ENCODE peak calls at places on chromosomes 7 and 10, in eight cellular contexts. One of them, this sample, is unnamed.

GRCh38 chr10:51031995-51032394 is 42.3 kb upstream of the PRKG1 start:
- DNase-seq in stimulated activated CD8-positive, alpha-beta memory T cell treated with anti-CD3 and anti-CD28 coated beads, Interleukin-2, amount 100 ng/mL, for 1 hour: no peak
- DNase-seq in aorta: no peak
- DNase-seq in WTC11: peak
- DNase-seq in NCI-H1092 treated with DMSO at 0.1 percent for 48 hours: no peak
- DNase-seq in activated T-cell treated with anti-CD3 and anti-CD28 coated beads for 1 hour: no peak
- DNase-seq in LoVo: no peak
- DNase-seq in coronary artery: no peak
- DNase-seq in this sample: no peak

GRCh38 chr10:62732841-62733653 is 71.5 kb upstream of the ADO start:
- DNase-seq in stimulated activated CD8-positive, alpha-beta memory T cell treated with anti-CD3 and anti-CD28 coated beads, Interleukin-2, amount 100 ng/mL, for 1 hour: peak
- DNase-seq in NCI-H1092 treated with DMSO at 0.1 percent for 48 hours: no peak
- DNase-seq in LoVo: no peak
- DNase-seq in aorta: no peak
- DNase-seq in coronary artery: no peak
- DNase-seq in WTC11: no peak
- DNase-seq in activated T-cell treated with anti-CD3 and anti-CD28 coated beads for 1 hour: peak
- DNase-seq in this sample: peak

GRCh38 chr10:51718804-51719291 is 19.5 kb upstream of the CSTF2T start:
- DNase-seq in activated T-cell treated with anti-CD3 and anti-CD28 coated beads for 1 hour: no peak
- DNase-seq in coronary artery: no peak
- DNase-seq in stimulated activated CD8-positive, alpha-beta memory T cell treated with anti-CD3 and anti-CD28 coated beads, Interleukin-2, amount 100 ng/mL, for 1 hour: no peak
- DNase-seq in WTC11: no peak
- DNase-seq in NCI-H1092 treated with DMSO at 0.1 percent for 48 hours: no peak
- DNase-seq in aorta: no peak
- DNase-seq in LoVo: peak
- DNase-seq in this sample: no peak

GRCh38 chr7:31744294-31744874 is 57.4 kb downstream of the PPP1R17 start:
- DNase-seq in aorta: peak
- DNase-seq in NCI-H1092 treated with DMSO at 0.1 percent for 48 hours: peak
- DNase-seq in stimulated activated CD8-positive, alpha-beta memory T cell treated with anti-CD3 and anti-CD28 coated beads, Interleukin-2, amount 100 ng/mL, for 1 hour: no peak
- DNase-seq in LoVo: peak
- DNase-seq in activated T-cell treated with anti-CD3 and anti-CD28 coated beads for 1 hour: no peak
- DNase-seq in WTC11: peak
- DNase-seq in coronary artery: no peak
- DNase-seq in this sample: no peak

GRCh38 chr10:117684673-117685211 is 142.2 kb downstream of the EMX2 start:
- DNase-seq in LoVo: peak
- DNase-seq in NCI-H1092 treated with DMSO at 0.1 percent for 48 hours: no peak
- DNase-seq in coronary artery: no peak
- DNase-seq in WTC11: peak
- DNase-seq in stimulated activated CD8-positive, alpha-beta memory T cell treated with anti-CD3 and anti-CD28 coated beads, Interleukin-2, amount 100 ng/mL, for 1 hour: no peak
- DNase-seq in activated T-cell treated with anti-CD3 and anti-CD28 coated beads for 1 hour: no peak
- DNase-seq in aorta: peak
- DNase-seq in this sample: no peak

GRCh38 chr7:117014673-117015133 is 61.4 kb downstream of the ST7 start:
- DNase-seq in NCI-H1092 treated with DMSO at 0.1 percent for 48 hours: peak
- DNase-seq in stimulated activated CD8-positive, alpha-beta memory T cell treated with anti-CD3 and anti-CD28 coated beads, Interleukin-2, amount 100 ng/mL, for 1 hour: no peak
- DNase-seq in activated T-cell treated with anti-CD3 and anti-CD28 coated beads for 1 hour: peak
- DNase-seq in aorta: no peak
- DNase-seq in LoVo: peak
- DNase-seq in WTC11: no peak
- DNase-seq in coronary artery: no peak
- DNase-seq in this sample: no peak

GRCh38 chr7:117818241-117818640 is 55.0 kb downstream of the CTTNBP2 start:
- DNase-seq in aorta: no peak
- DNase-seq in NCI-H1092 treated with DMSO at 0.1 percent for 48 hours: no peak
- DNase-seq in activated T-cell treated with anti-CD3 and anti-CD28 coated beads for 1 hour: no peak
- DNase-seq in stimulated activated CD8-positive, alpha-beta memory T cell treated with anti-CD3 and anti-CD28 coated beads, Interleukin-2, amount 100 ng/mL, for 1 hour: no peak
- DNase-seq in LoVo: no peak
- DNase-seq in WTC11: no peak
- DNase-seq in coronary artery: no peak
- DNase-seq in this sample: no peak

GRCh38 chr10:5581670-5582566 is 57.2 kb downstream of the CALML3 start:
- DNase-seq in stimulated activated CD8-positive, alpha-beta memory T cell treated with anti-CD3 and anti-CD28 coated beads, Interleukin-2, amount 100 ng/mL, for 1 hour: no peak
- DNase-seq in aorta: no peak
- DNase-seq in coronary artery: no peak
- DNase-seq in NCI-H1092 treated with DMSO at 0.1 percent for 48 hours: no peak
- DNase-seq in WTC11: no peak
- DNase-seq in LoVo: no peak
- DNase-seq in activated T-cell treated with anti-CD3 and anti-CD28 coated beads for 1 hour: no peak
- DNase-seq in this sample: no peak

GRCh38 chr7:135333196-135333595 is 99.6 kb downstream of the STRA8 start:
- DNase-seq in LoVo: no peak
- DNase-seq in stimulated activated CD8-positive, alpha-beta memory T cell treated with anti-CD3 and anti-CD28 coated beads, Interleukin-2, amount 100 ng/mL, for 1 hour: no peak
- DNase-seq in coronary artery: peak
- DNase-seq in NCI-H1092 treated with DMSO at 0.1 percent for 48 hours: no peak
- DNase-seq in WTC11: no peak
- DNase-seq in activated T-cell treated with anti-CD3 and anti-CD28 coated beads for 1 hour: no peak
- DNase-seq in aorta: no peak
- DNase-seq in this sample: no peak

GRCh38 chr10:127506094-127506493 is 43.0 kb upstream of the NPS start:
- DNase-seq in stimulated activated CD8-positive, alpha-beta memory T cell treated with anti-CD3 and anti-CD28 coated beads, Interleukin-2, amount 100 ng/mL, for 1 hour: no peak
- DNase-seq in NCI-H1092 treated with DMSO at 0.1 percent for 48 hours: no peak
- DNase-seq in coronary artery: no peak
- DNase-seq in aorta: no peak
- DNase-seq in activated T-cell treated with anti-CD3 and anti-CD28 coated beads for 1 hour: no peak
- DNase-seq in WTC11: no peak
- DNase-seq in LoVo: no peak
- DNase-seq in this sample: no peak

GRCh38 chr7:74057216-74057925 is 26.2 kb upstream of the LIMK1 start:
- DNase-seq in NCI-H1092 treated with DMSO at 0.1 percent for 48 hours: no peak
- DNase-seq in coronary artery: no peak
- DNase-seq in LoVo: no peak
- DNase-seq in activated T-cell treated with anti-CD3 and anti-CD28 coated beads for 1 hour: no peak
- DNase-seq in WTC11: no peak
- DNase-seq in stimulated activated CD8-positive, alpha-beta memory T cell treated with anti-CD3 and anti-CD28 coated beads, Interleukin-2, amount 100 ng/mL, for 1 hour: no peak
- DNase-seq in aorta: peak
- DNase-seq in this sample: no peak

GRCh38 chr7:139427029-139427420 is 56.4 kb downstream of the KLRG2 start:
- DNase-seq in LoVo: no peak
- DNase-seq in activated T-cell treated with anti-CD3 and anti-CD28 coated beads for 1 hour: no peak
- DNase-seq in WTC11: no peak
- DNase-seq in coronary artery: no peak
- DNase-seq in aorta: no peak
- DNase-seq in NCI-H1092 treated with DMSO at 0.1 percent for 48 hours: no peak
- DNase-seq in stimulated activated CD8-positive, alpha-beta memory T cell treated with anti-CD3 and anti-CD28 coated beads, Interleukin-2, amount 100 ng/mL, for 1 hour: no peak
- DNase-seq in this sample: no peak

GRCh38 chr7:128076831-128077271 is 45.6 kb upstream of the LRRC4 start:
- DNase-seq in LoVo: no peak
- DNase-seq in WTC11: no peak
- DNase-seq in activated T-cell treated with anti-CD3 and anti-CD28 coated beads for 1 hour: no peak
- DNase-seq in NCI-H1092 treated with DMSO at 0.1 percent for 48 hours: peak
- DNase-seq in aorta: peak
- DNase-seq in stimulated activated CD8-positive, alpha-beta memory T cell treated with anti-CD3 and anti-CD28 coated beads, Interleukin-2, amount 100 ng/mL, for 1 hour: no peak
- DNase-seq in coronary artery: no peak
- DNase-seq in this sample: no peak

GRCh38 chr7:139457153-139457946 is 26.1 kb downstream of the KLRG2 start:
- DNase-seq in stimulated activated CD8-positive, alpha-beta memory T cell treated with anti-CD3 and anti-CD28 coated beads, Interleukin-2, amount 100 ng/mL, for 1 hour: no peak
- DNase-seq in WTC11: no peak
- DNase-seq in NCI-H1092 treated with DMSO at 0.1 percent for 48 hours: no peak
- DNase-seq in aorta: no peak
- DNase-seq in coronary artery: no peak
- DNase-seq in LoVo: peak
- DNase-seq in activated T-cell treated with anti-CD3 and anti-CD28 coated beads for 1 hour: no peak
- DNase-seq in this sample: no peak

GRCh38 chr7:39084344-39084743 is 106.6 kb downstream of the POU6F2 start:
- DNase-seq in WTC11: no peak
- DNase-seq in coronary artery: no peak
- DNase-seq in LoVo: no peak
- DNase-seq in stimulated activated CD8-positive, alpha-beta memory T cell treated with anti-CD3 and anti-CD28 coated beads, Interleukin-2, amount 100 ng/mL, for 1 hour: no peak
- DNase-seq in aorta: no peak
- DNase-seq in NCI-H1092 treated with DMSO at 0.1 percent for 48 hours: peak
- DNase-seq in activated T-cell treated with anti-CD3 and anti-CD28 coated beads for 1 hour: no peak
- DNase-seq in this sample: no peak

GRCh38 chr10:72272689-72273409 is 875 bp upstream of the DDIT4 start:
- DNase-seq in WTC11: peak
- DNase-seq in NCI-H1092 treated with DMSO at 0.1 percent for 48 hours: peak
- DNase-seq in LoVo: peak
- DNase-seq in stimulated activated CD8-positive, alpha-beta memory T cell treated with anti-CD3 and anti-CD28 coated beads, Interleukin-2, amount 100 ng/mL, for 1 hour: no peak
- DNase-seq in activated T-cell treated with anti-CD3 and anti-CD28 coated beads for 1 hour: no peak
- DNase-seq in coronary artery: peak
- DNase-seq in aorta: peak
- DNase-seq in this sample: no peak

GRCh38 chr10:36163827-36164226 is 521.7 kb upstream of the FZD8 start:
- DNase-seq in WTC11: no peak
- DNase-seq in NCI-H1092 treated with DMSO at 0.1 percent for 48 hours: no peak
- DNase-seq in stimulated activated CD8-positive, alpha-beta memory T cell treated with anti-CD3 and anti-CD28 coated beads, Interleukin-2, amount 100 ng/mL, for 1 hour: no peak
- DNase-seq in LoVo: no peak
- DNase-seq in aorta: no peak
- DNase-seq in activated T-cell treated with anti-CD3 and anti-CD28 coated beads for 1 hour: no peak
- DNase-seq in coronary artery: no peak
- DNase-seq in this sample: no peak

GRCh38 chr10:34557173-34557572 is 257.9 kb downstream of the PARD3 start:
- DNase-seq in WTC11: no peak
- DNase-seq in NCI-H1092 treated with DMSO at 0.1 percent for 48 hours: no peak
- DNase-seq in stimulated activated CD8-positive, alpha-beta memory T cell treated with anti-CD3 and anti-CD28 coated beads, Interleukin-2, amount 100 ng/mL, for 1 hour: no peak
- DNase-seq in coronary artery: no peak
- DNase-seq in activated T-cell treated with anti-CD3 and anti-CD28 coated beads for 1 hour: no peak
- DNase-seq in LoVo: no peak
- DNase-seq in aorta: no peak
- DNase-seq in this sample: no peak

GRCh38 chr7:84492565-84493034 is 298.0 kb upstream of the SEMA3A start:
- DNase-seq in NCI-H1092 treated with DMSO at 0.1 percent for 48 hours: no peak
- DNase-seq in WTC11: no peak
- DNase-seq in LoVo: no peak
- DNase-seq in activated T-cell treated with anti-CD3 and anti-CD28 coated beads for 1 hour: no peak
- DNase-seq in coronary artery: no peak
- DNase-seq in stimulated activated CD8-positive, alpha-beta memory T cell treated with anti-CD3 and anti-CD28 coated beads, Interleukin-2, amount 100 ng/mL, for 1 hour: no peak
- DNase-seq in aorta: no peak
- DNase-seq in this sample: no peak

GRCh38 chr10:121481222-121481621 is 117.0 kb downstream of the FGFR2 start:
- DNase-seq in LoVo: no peak
- DNase-seq in aorta: no peak
- DNase-seq in stimulated activated CD8-positive, alpha-beta memory T cell treated with anti-CD3 and anti-CD28 coated beads, Interleukin-2, amount 100 ng/mL, for 1 hour: no peak
- DNase-seq in coronary artery: no peak
- DNase-seq in WTC11: no peak
- DNase-seq in activated T-cell treated with anti-CD3 and anti-CD28 coated beads for 1 hour: no peak
- DNase-seq in NCI-H1092 treated with DMSO at 0.1 percent for 48 hours: no peak
- DNase-seq in this sample: no peak

GRCh38 chr7:30112103-30112713 is 22.6 kb upstream of the MTURN start:
- DNase-seq in aorta: no peak
- DNase-seq in coronary artery: no peak
- DNase-seq in stimulated activated CD8-positive, alpha-beta memory T cell treated with anti-CD3 and anti-CD28 coated beads, Interleukin-2, amount 100 ng/mL, for 1 hour: no peak
- DNase-seq in activated T-cell treated with anti-CD3 and anti-CD28 coated beads for 1 hour: no peak
- DNase-seq in NCI-H1092 treated with DMSO at 0.1 percent for 48 hours: no peak
- DNase-seq in LoVo: no peak
- DNase-seq in WTC11: no peak
- DNase-seq in this sample: no peak

GRCh38 chr10:124264271-124264670 is 154.5 kb downstream of the OAT start:
- DNase-seq in LoVo: no peak
- DNase-seq in aorta: peak
- DNase-seq in NCI-H1092 treated with DMSO at 0.1 percent for 48 hours: no peak
- DNase-seq in coronary artery: no peak
- DNase-seq in stimulated activated CD8-positive, alpha-beta memory T cell treated with anti-CD3 and anti-CD28 coated beads, Interleukin-2, amount 100 ng/mL, for 1 hour: no peak
- DNase-seq in WTC11: no peak
- DNase-seq in activated T-cell treated with anti-CD3 and anti-CD28 coated beads for 1 hour: no peak
- DNase-seq in this sample: no peak

GRCh38 chr7:132869166-132869861 is 212.6 kb downstream of the CHCHD3 start:
- DNase-seq in aorta: no peak
- DNase-seq in WTC11: no peak
- DNase-seq in NCI-H1092 treated with DMSO at 0.1 percent for 48 hours: no peak
- DNase-seq in activated T-cell treated with anti-CD3 and anti-CD28 coated beads for 1 hour: no peak
- DNase-seq in stimulated activated CD8-positive, alpha-beta memory T cell treated with anti-CD3 and anti-CD28 coated beads, Interleukin-2, amount 100 ng/mL, for 1 hour: no peak
- DNase-seq in coronary artery: no peak
- DNase-seq in LoVo: no peak
- DNase-seq in this sample: no peak

GRCh38 chr7:114703677-114704076 is 218.2 kb upstream of the MDFIC start:
- DNase-seq in aorta: no peak
- DNase-seq in WTC11: no peak
- DNase-seq in NCI-H1092 treated with DMSO at 0.1 percent for 48 hours: no peak
- DNase-seq in activated T-cell treated with anti-CD3 and anti-CD28 coated beads for 1 hour: no peak
- DNase-seq in LoVo: peak
- DNase-seq in stimulated activated CD8-positive, alpha-beta memory T cell treated with anti-CD3 and anti-CD28 coated beads, Interleukin-2, amount 100 ng/mL, for 1 hour: no peak
- DNase-seq in coronary artery: no peak
- DNase-seq in this sample: no peak

This sample was measured in CD4-positive, alpha-beta T cell.